ENCODE peak calls at places on chromosomes 11 and 22, in seven cellular contexts. One of them, this sample, is unnamed.

GRCh38 chr11:134340354-134340964 is 8.7 kb downstream of the GLB1L2 start:
- DNase-seq in colonic mucosa: peak; percentile 65
- DNase-seq in cardiac fibroblast: no peak
- DNase-seq in psoas muscle: no peak
- DNase-seq in cardiac muscle cell: no peak
- DNase-seq in ovary: no peak
- DNase-seq in fibroblast of pulmonary artery: no peak
- DNase-seq in this sample: no peak

GRCh38 chr22:43230983-43231723 is 44.2 kb upstream of the TTLL12 start:
- DNase-seq in colonic mucosa: peak; percentile 55
- DNase-seq in cardiac fibroblast: peak; percentile 47
- DNase-seq in psoas muscle: no peak
- DNase-seq in cardiac muscle cell: peak; percentile 71
- DNase-seq in ovary: peak; percentile 83
- DNase-seq in fibroblast of pulmonary artery: peak; percentile 51
- DNase-seq in this sample: peak; percentile 56

GRCh38 chr11:130131957-130132850 is 27.4 kb upstream of the ST14 start:
- DNase-seq in colonic mucosa: peak; percentile 63
- DNase-seq in cardiac fibroblast: peak; percentile 84
- DNase-seq in psoas muscle: no peak
- DNase-seq in cardiac muscle cell: peak; percentile 57
- DNase-seq in ovary: no peak
- DNase-seq in fibroblast of pulmonary artery: peak; percentile 81
- DNase-seq in this sample: peak; percentile 78

GRCh38 chr11:78645226-78646202 is 70.8 kb upstream of the NARS2 start:
- DNase-seq in colonic mucosa: peak; percentile 75
- DNase-seq in cardiac fibroblast: peak; percentile 81
- DNase-seq in psoas muscle: peak; percentile 49
- DNase-seq in cardiac muscle cell: peak; percentile 78
- DNase-seq in ovary: peak; percentile 82
- DNase-seq in fibroblast of pulmonary artery: peak; percentile 77
- DNase-seq in this sample: peak; percentile 87

GRCh38 chr22:37100589-37101127 is 8.9 kb downstream of the TMPRSS6 start:
- DNase-seq in colonic mucosa: peak; percentile 52
- DNase-seq in cardiac fibroblast: no peak
- DNase-seq in psoas muscle: no peak
- DNase-seq in cardiac muscle cell: peak; percentile 21
- DNase-seq in ovary: no peak
- DNase-seq in fibroblast of pulmonary artery: no peak
- DNase-seq in this sample: no peak

GRCh38 chr11:134861490-134862107 is 449.6 kb upstream of the B3GAT1 start:
- DNase-seq in colonic mucosa: no peak
- DNase-seq in cardiac fibroblast: no peak
- DNase-seq in psoas muscle: no peak
- DNase-seq in cardiac muscle cell: no peak
- DNase-seq in ovary: no peak
- DNase-seq in fibroblast of pulmonary artery: no peak
- DNase-seq in this sample: no peak

GRCh38 chr11:82718307-82718706 is 15.4 kb downstream of the FAM181B start:
- DNase-seq in colonic mucosa: no peak
- DNase-seq in cardiac fibroblast: peak; percentile 63
- DNase-seq in psoas muscle: no peak
- DNase-seq in cardiac muscle cell: peak; percentile 70
- DNase-seq in ovary: no peak
- DNase-seq in fibroblast of pulmonary artery: peak; percentile 60
- DNase-seq in this sample: peak; percentile 57

GRCh38 chr11:70848243-70848750 is 404.1 kb downstream of the SHANK2 start:
- DNase-seq in colonic mucosa: no peak
- DNase-seq in cardiac fibroblast: no peak
- DNase-seq in psoas muscle: no peak
- DNase-seq in cardiac muscle cell: no peak
- DNase-seq in ovary: no peak
- DNase-seq in fibroblast of pulmonary artery: no peak
- DNase-seq in this sample: no peak

GRCh38 chr11:9688716-9689511 is 25.0 kb downstream of the SWAP70 start:
- DNase-seq in colonic mucosa: no peak
- DNase-seq in cardiac fibroblast: peak; percentile 94
- DNase-seq in psoas muscle: no peak
- DNase-seq in cardiac muscle cell: peak; percentile 39
- DNase-seq in ovary: no peak
- DNase-seq in fibroblast of pulmonary artery: peak; percentile 95
- DNase-seq in this sample: peak; percentile 76

GRCh38 chr11:128297111-128297651 is 290.2 kb downstream of the ETS1 start:
- DNase-seq in colonic mucosa: no peak
- DNase-seq in cardiac fibroblast: no peak
- DNase-seq in psoas muscle: no peak
- DNase-seq in cardiac muscle cell: no peak
- DNase-seq in ovary: no peak
- DNase-seq in fibroblast of pulmonary artery: no peak
- DNase-seq in this sample: no peak

GRCh38 chr22:30290318-30290678 is 993 bp upstream of the CASTOR1 start:
- DNase-seq in colonic mucosa: no peak
- DNase-seq in cardiac fibroblast: peak; percentile 33
- DNase-seq in psoas muscle: no peak
- DNase-seq in cardiac muscle cell: no peak
- DNase-seq in ovary: peak; percentile 64
- DNase-seq in fibroblast of pulmonary artery: no peak
- DNase-seq in this sample: peak; percentile 61

GRCh38 chr22:39205344-39206021 is 39.3 kb downstream of the PDGFB start:
- DNase-seq in colonic mucosa: no peak
- DNase-seq in cardiac fibroblast: peak; percentile 72
- DNase-seq in psoas muscle: no peak
- DNase-seq in cardiac muscle cell: no peak
- DNase-seq in ovary: no peak
- DNase-seq in fibroblast of pulmonary artery: peak; percentile 53
- DNase-seq in this sample: peak; percentile 70

GRCh38 chr11:79949574-79949973 is 508.7 kb upstream of the TENM4 start:
- DNase-seq in colonic mucosa: no peak
- DNase-seq in cardiac fibroblast: no peak
- DNase-seq in psoas muscle: no peak
- DNase-seq in cardiac muscle cell: no peak
- DNase-seq in ovary: no peak
- DNase-seq in fibroblast of pulmonary artery: no peak
- DNase-seq in this sample: no peak

GRCh38 chr22:32644252-32645100 is 157.0 kb upstream of the TIMP3 start:
- DNase-seq in colonic mucosa: peak; percentile 30
- DNase-seq in cardiac fibroblast: peak; percentile 22
- DNase-seq in psoas muscle: peak; percentile 57
- DNase-seq in cardiac muscle cell: no peak
- DNase-seq in ovary: peak; percentile 55
- DNase-seq in fibroblast of pulmonary artery: peak; percentile 64
- DNase-seq in this sample: peak; percentile 97

GRCh38 chr11:6587360-6587953 is 16.0 kb downstream of the RRP8 start:
- DNase-seq in colonic mucosa: peak; percentile 11
- DNase-seq in cardiac fibroblast: no peak
- DNase-seq in psoas muscle: no peak
- DNase-seq in cardiac muscle cell: no peak
- DNase-seq in ovary: no peak
- DNase-seq in fibroblast of pulmonary artery: no peak
- DNase-seq in this sample: no peak

GRCh38 chr22:42229455-42230149 is 40.9 kb downstream of the TCF20 start:
- DNase-seq in colonic mucosa: no peak
- DNase-seq in cardiac fibroblast: peak; percentile 38
- DNase-seq in psoas muscle: no peak
- DNase-seq in cardiac muscle cell: no peak
- DNase-seq in ovary: peak; percentile 65
- DNase-seq in fibroblast of pulmonary artery: peak; percentile 57
- DNase-seq in this sample: peak; percentile 23

GRCh38 chr11:44298862-44299261 is 11.1 kb downstream of the ALX4 start:
- DNase-seq in colonic mucosa: no peak
- DNase-seq in cardiac fibroblast: no peak
- DNase-seq in psoas muscle: no peak
- DNase-seq in cardiac muscle cell: no peak
- DNase-seq in ovary: no peak
- DNase-seq in fibroblast of pulmonary artery: no peak
- DNase-seq in this sample: no peak

GRCh38 chr11:34274712-34275398 is 83.0 kb downstream of the ABTB2 start:
- DNase-seq in colonic mucosa: peak; percentile 73
- DNase-seq in cardiac fibroblast: peak; percentile 88
- DNase-seq in psoas muscle: peak; percentile 87
- DNase-seq in cardiac muscle cell: no peak
- DNase-seq in ovary: peak; percentile 91
- DNase-seq in fibroblast of pulmonary artery: peak; percentile 99
- DNase-seq in this sample: peak; percentile 100

GRCh38 chr22:31676700-31677099 is 14.7 kb upstream of the PISD start:
- DNase-seq in colonic mucosa: peak; percentile 98
- DNase-seq in cardiac fibroblast: peak; percentile 94
- DNase-seq in psoas muscle: peak; percentile 95
- DNase-seq in cardiac muscle cell: peak; percentile 72
- DNase-seq in ovary: peak; percentile 96
- DNase-seq in fibroblast of pulmonary artery: peak; percentile 93
- DNase-seq in this sample: peak; percentile 98

GRCh38 chr11:64661146-64661545 is 61.9 kb downstream of the NRXN2 start:
- DNase-seq in colonic mucosa: no peak
- DNase-seq in cardiac fibroblast: peak; percentile 78
- DNase-seq in psoas muscle: peak; percentile 63
- DNase-seq in cardiac muscle cell: no peak
- DNase-seq in ovary: no peak
- DNase-seq in fibroblast of pulmonary artery: peak; percentile 62
- DNase-seq in this sample: peak; percentile 43

GRCh38 chr11:43868852-43869567 is 11.6 kb upstream of the ALKBH3 start:
- DNase-seq in colonic mucosa: no peak
- DNase-seq in cardiac fibroblast: peak; percentile 87
- DNase-seq in psoas muscle: no peak
- DNase-seq in cardiac muscle cell: no peak
- DNase-seq in ovary: no peak
- DNase-seq in fibroblast of pulmonary artery: peak; percentile 92
- DNase-seq in this sample: peak; percentile 85

GRCh38 chr11:95193541-95193940 is 37.5 kb downstream of the SESN3 start:
- DNase-seq in colonic mucosa: no peak
- DNase-seq in cardiac fibroblast: no peak
- DNase-seq in psoas muscle: no peak
- DNase-seq in cardiac muscle cell: no peak
- DNase-seq in ovary: no peak
- DNase-seq in fibroblast of pulmonary artery: no peak
- DNase-seq in this sample: no peak
- TF ChIP-seq CTCF in colonic mucosa: no peak
- TF ChIP-seq CTCF in cardiac fibroblast: no peak
- TF ChIP-seq CTCF in psoas muscle: no peak
- TF ChIP-seq CTCF in cardiac muscle cell: no peak
- TF ChIP-seq CTCF in ovary: no peak
- TF ChIP-seq CTCF in fibroblast of pulmonary artery: no peak
- TF ChIP-seq CTCF in this sample: no peak

GRCh38 chr22:46057206-46057605 is 80.2 kb upstream of the WNT7B start:
- DNase-seq in colonic mucosa: no peak
- DNase-seq in cardiac fibroblast: peak; percentile 63
- DNase-seq in psoas muscle: no peak
- DNase-seq in cardiac muscle cell: no peak
- DNase-seq in ovary: peak; percentile 66
- DNase-seq in fibroblast of pulmonary artery: no peak
- DNase-seq in this sample: no peak
- H3K4me3 ChIP-seq in colonic mucosa: no peak overlapping the region
- H3K4me3 ChIP-seq in cardiac fibroblast: no peak overlapping the region
- H3K4me3 ChIP-seq in psoas muscle: peak overlapping the region; percentile 86
- H3K4me3 ChIP-seq in cardiac muscle cell: no peak overlapping the region
- H3K4me3 ChIP-seq in ovary: peak overlapping the region; percentile 87
- H3K4me3 ChIP-seq in fibroblast of pulmonary artery: no peak overlapping the region
- H3K4me3 ChIP-seq in this sample: no peak overlapping the region

DNA sequence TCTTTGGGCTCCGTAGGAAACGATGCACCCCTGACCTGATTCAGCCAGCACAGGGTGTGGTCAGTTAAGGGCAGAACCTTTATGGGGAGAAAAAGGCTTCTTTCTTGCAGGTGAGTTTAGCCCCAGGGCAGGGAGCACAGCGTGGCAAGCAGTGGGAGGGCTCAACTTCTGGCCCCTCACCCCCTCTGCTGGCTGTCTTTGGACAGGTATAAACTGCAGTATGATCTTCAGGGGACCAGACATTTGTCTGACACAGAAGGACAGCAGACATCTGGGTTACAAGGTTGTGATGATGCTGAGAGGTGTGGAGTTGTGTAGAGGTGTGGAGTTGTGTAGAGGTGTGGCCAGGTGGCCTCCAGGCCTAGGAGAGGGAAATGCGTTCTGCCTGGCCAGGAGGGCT is 324.0 kb upstream of the PLET1 start:
- DNase-seq in colonic mucosa: no peak
- DNase-seq in cardiac fibroblast: no peak
- DNase-seq in psoas muscle: no peak
- DNase-seq in cardiac muscle cell: peak; percentile 41
- DNase-seq in ovary: no peak
- DNase-seq in fibroblast of pulmonary artery: no peak
- DNase-seq in this sample: peak; percentile 49
- TF ChIP-seq CTCF in colonic mucosa: no peak
- TF ChIP-seq CTCF in cardiac fibroblast: no peak
- TF ChIP-seq CTCF in psoas muscle: peak; percentile 8
- TF ChIP-seq CTCF in cardiac muscle cell: peak; percentile 6
- TF ChIP-seq CTCF in ovary: no peak
- TF ChIP-seq CTCF in fibroblast of pulmonary artery: no peak
- TF ChIP-seq CTCF in this sample: peak; percentile 34

GRCh38 chr22:22933100-22933806 is 45.6 kb downstream of the IGLL5 start:
- DNase-seq in colonic mucosa: no peak
- DNase-seq in cardiac fibroblast: no peak
- DNase-seq in psoas muscle: no peak
- DNase-seq in cardiac muscle cell: no peak
- DNase-seq in ovary: no peak
- DNase-seq in fibroblast of pulmonary artery: no peak
- DNase-seq in this sample: no peak

GRCh38 chr22:22930222-22930497 is 42.5 kb downstream of the IGLL5 start:
- DNase-seq in colonic mucosa: no peak
- DNase-seq in cardiac fibroblast: no peak
- DNase-seq in psoas muscle: no peak
- DNase-seq in cardiac muscle cell: no peak
- DNase-seq in ovary: no peak
- DNase-seq in fibroblast of pulmonary artery: no peak
- DNase-seq in this sample: no peak

GRCh38 chr22:22930571-22931556 is 43.2 kb downstream of the IGLL5 start:
- DNase-seq in colonic mucosa: no peak
- DNase-seq in cardiac fibroblast: no peak
- DNase-seq in psoas muscle: no peak
- DNase-seq in cardiac muscle cell: no peak
- DNase-seq in ovary: no peak
- DNase-seq in fibroblast of pulmonary artery: no peak
- DNase-seq in this sample: no peak

GRCh38 chr22:22932512-22932941 is 44.9 kb downstream of the IGLL5 start:
- DNase-seq in colonic mucosa: no peak
- DNase-seq in cardiac fibroblast: no peak
- DNase-seq in psoas muscle: peak; percentile 0
- DNase-seq in cardiac muscle cell: no peak
- DNase-seq in ovary: no peak
- DNase-seq in fibroblast of pulmonary artery: no peak
- DNase-seq in this sample: no peak

DNA sequence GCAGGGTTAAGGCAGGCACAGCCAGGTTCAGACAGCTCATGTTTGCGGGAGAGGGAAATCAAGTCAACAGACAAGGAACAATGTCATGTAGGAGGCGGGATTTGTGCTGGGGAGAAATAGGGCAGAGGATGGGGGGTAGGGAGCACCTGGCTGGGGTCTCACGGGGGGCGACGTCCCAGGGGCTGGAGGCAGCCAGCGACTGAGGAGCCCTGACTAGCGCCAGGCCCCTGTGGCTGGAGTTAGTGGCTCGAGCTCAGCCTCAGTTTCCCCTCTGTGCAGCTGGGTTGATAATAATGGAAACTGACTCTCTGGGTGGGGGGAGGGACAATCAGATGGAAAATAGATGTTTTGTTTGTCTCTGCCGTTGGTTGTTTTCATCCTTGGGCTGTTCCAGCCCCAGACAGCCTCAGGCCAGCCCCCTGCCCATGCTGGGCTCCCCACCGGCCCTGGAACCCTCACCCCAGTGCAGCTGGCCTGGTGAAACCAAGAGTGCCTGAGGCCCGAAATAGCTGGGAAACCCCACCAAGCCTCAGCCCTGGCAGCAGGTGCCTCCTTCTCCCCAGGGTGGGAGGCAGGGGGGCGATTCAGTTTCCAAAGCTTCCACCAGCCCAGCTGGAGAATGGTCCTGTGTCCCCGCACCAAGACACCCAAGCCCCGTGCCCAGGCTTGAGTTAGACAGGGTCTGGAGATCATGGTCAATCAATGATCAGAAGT is 44.1 kb downstream of the IGLL5 start:
- DNase-seq in colonic mucosa: no peak
- DNase-seq in cardiac fibroblast: no peak
- DNase-seq in psoas muscle: no peak
- DNase-seq in cardiac muscle cell: no peak
- DNase-seq in ovary: no peak
- DNase-seq in fibroblast of pulmonary artery: no peak
- DNase-seq in this sample: no peak
- H3K4me3 ChIP-seq in colonic mucosa: no peak overlapping the region
- H3K4me3 ChIP-seq in cardiac fibroblast: no peak overlapping the region
- H3K4me3 ChIP-seq in psoas muscle: no peak overlapping the region
- H3K4me3 ChIP-seq in cardiac muscle cell: no peak overlapping the region
- H3K4me3 ChIP-seq in ovary: no peak overlapping the region
- H3K4me3 ChIP-seq in fibroblast of pulmonary artery: no peak overlapping the region
- H3K4me3 ChIP-seq in this sample: no peak overlapping the region

This sample was measured in epithelial cell of esophagus.